ENCODE peak calls at places on chromosomes 3 and 15, in six cellular contexts. S, G, J, V, K and C are unnamed samples.
A peak's percentile ranks its signal among the peaks of the same experiment; 100 is the strongest.

GRCh38 chr3:175672119-175672689 is 813.1 kb downstream of the NAALADL2 start:
- DNase-seq in S (no peak), G (no peak), J (peak; percentile 63), V (no peak), K (no peak), C (peak; percentile 54)

GRCh38 chr3:178750639-178751038 is 214.4 kb downstream of the KCNMB2 start:
- DNase-seq in S (no peak), G (no peak), J (no peak), V (no peak), K (no peak), C (no peak)

GRCh38 chr3:126431103-126431534 is 36.4 kb downstream of the CFAP100 start:
- DNase-seq in S (peak; percentile 17), G (no peak), J (no peak), V (no peak), K (no peak), C (no peak)

GRCh38 chr3:48661501-48662139 is 1.1 kb downstream of the CELSR3 start:
- DNase-seq in S (peak; percentile 87), G (peak; percentile 86), J (peak; percentile 41), V (no peak), K (peak; percentile 59), C (peak; percentile 50)

GRCh38 chr3:49300595-49300994 is 23.6 kb upstream of the C3orf62 start:
- DNase-seq in S (no peak), G (no peak), J (no peak), V (no peak), K (no peak), C (no peak)

GRCh38 chr15:76976572-76977270 is 18.2 kb upstream of the PSTPIP1 start:
- DNase-seq in S (no peak), G (no peak), J (no peak), V (no peak), K (no peak), C (no peak)

GRCh38 chr15:82122754-82123400 is 77.1 kb upstream of the MEX3B start:
- DNase-seq in S (no peak), G (no peak), J (peak; percentile 99), V (no peak), K (no peak), C (peak; percentile 92)

GRCh38 chr3:17356581-17356980 is 385.9 kb downstream of the TBC1D5 start:
- DNase-seq in S (no peak), G (no peak), J (no peak), V (no peak), K (no peak), C (no peak)

GRCh38 chr15:66842710-66843441 is 140.8 kb downstream of the SMAD6 start:
- DNase-seq in S (no peak), G (no peak), J (peak; percentile 59), V (no peak), K (peak; percentile 68), C (peak; percentile 89)

GRCh38 chr3:134974621-134975020 is 179.6 kb downstream of the EPHB1 start:
- DNase-seq in S (no peak), G (no peak), J (no peak), V (no peak), K (no peak), C (no peak)

GRCh38 chr15:55250392-55250791 is 39.2 kb downstream of the RAB27A start:
- DNase-seq in S (no peak), G (no peak), J (peak; percentile 76), V (no peak), K (peak; percentile 42), C (peak; percentile 93)

GRCh38 chr3:172717493-172718088 is 6.7 kb upstream of the NCEH1 start:
- DNase-seq in S (no peak), G (no peak), J (no peak), V (no peak), K (no peak), C (no peak)

GRCh38 chr3:2511356-2511755 is 412.7 kb downstream of the CNTN4 start:
- DNase-seq in S (no peak), G (no peak), J (no peak), V (no peak), K (no peak), C (no peak)

GRCh38 chr3:54374214-54374855 is 252.0 kb downstream of the CACNA2D3 start:
- DNase-seq in S (peak; percentile 52), G (peak; percentile 12), J (no peak), V (no peak), K (no peak), C (no peak)

GRCh38 chr3:58387650-58388546 is 45.7 kb downstream of the PDHB start:
- DNase-seq in S (no peak), G (no peak), J (no peak), V (no peak), K (no peak), C (peak; percentile 14)

GRCh38 chr3:168061332-168061996 is 34.3 kb downstream of the GOLIM4 start:
- DNase-seq in S (no peak), G (no peak), J (no peak), V (no peak), K (no peak), C (no peak)

GRCh38 chr15:20351448-20351961 is 190.1 kb downstream of the GOLGA6L6 start:
- DNase-seq in S (peak; percentile 28), G (no peak), J (no peak), V (no peak), K (no peak), C (no peak)

GRCh38 chr15:41950505-41950904 is 21.9 kb downstream of the EHD4 start:
- DNase-seq in S (no peak), G (no peak), J (peak; percentile 43), V (no peak), K (no peak), C (peak; percentile 68)

GRCh38 chr3:68535782-68536181 is 396.6 kb downstream of the TAFA4 start:
- DNase-seq in S (no peak), G (no peak), J (no peak), V (no peak), K (no peak), C (no peak)

GRCh38 chr3:36891651-36892268 is 53.1 kb downstream of the TRANK1 start:
- DNase-seq in S (no peak), G (no peak), J (no peak), V (no peak), K (no peak), C (no peak)

GRCh38 chr15:42608110-42608531 is 32.7 kb downstream of the STARD9 start:
- DNase-seq in S (no peak), G (no peak), J (no peak), V (no peak), K (no peak), C (peak; percentile 45)

GRCh38 chr3:24680214-24680967 is 185.7 kb upstream of the THRB start:
- DNase-seq in S (peak; percentile 76), G (peak; percentile 59), J (no peak), V (no peak), K (peak; percentile 77), C (peak; percentile 58)

GRCh38 chr3:194300392-194300758 is 50.8 kb downstream of the CPN2 start:
- DNase-seq in S (peak; percentile 91), G (no peak), J (peak; percentile 39), V (peak; percentile 64), K (peak; percentile 71), C (peak; percentile 61)

GRCh38 chr3:96619475-96619874 is 194.9 kb upstream of the EPHA6 start:
- DNase-seq in S (no peak), G (no peak), J (no peak), V (no peak), K (no peak), C (no peak)

GRCh38 chr3:179720196-179720595 is 67.4 kb downstream of the USP13 start:
- DNase-seq in S (no peak), G (no peak), J (no peak), V (no peak), K (no peak), C (no peak)

GRCh38 chr3:120649735-120650705 is 32.0 kb downstream of the HGD start:
- DNase-seq in S (no peak), G (no peak), J (peak; percentile 34), V (no peak), K (no peak), C (no peak)

GRCh38 chr3:134201201-134202130 is 49.2 kb downstream of the RYK start:
- DNase-seq in S (no peak), G (no peak), J (peak; percentile 93), V (no peak), K (peak; percentile 25), C (peak; percentile 83)

GRCh38 chr15:69980311-69981059 is 117.2 kb downstream of the TLE3 start:
- DNase-seq in S (no peak), G (no peak), J (no peak), V (no peak), K (peak; percentile 31), C (no peak)

GRCh38 chr3:11385908-11386307 is 113.7 kb downstream of the ATG7 start:
- DNase-seq in S (no peak), G (no peak), J (peak; percentile 89), V (no peak), K (no peak), C (peak; percentile 34)

GRCh38 chr15:85580914-85581313 is 200.5 kb downstream of the AKAP13 start:
- DNase-seq in S (no peak), G (no peak), J (no peak), V (no peak), K (no peak), C (no peak)

GRCh38 chr3:78101363-78101762 is 1061.5 kb downstream of the ROBO2 start:
- DNase-seq in S (no peak), G (no peak), J (peak; percentile 74), V (no peak), K (no peak), C (peak; percentile 77)

GRCh38 chr3:60954049-60954448 is 297.2 kb downstream of the FHIT start:
- DNase-seq in S (no peak), G (no peak), J (no peak), V (no peak), K (no peak), C (peak; percentile 48)

GRCh38 chr15:79130535-79131130 is 40.1 kb upstream of the RASGRF1 start:
- DNase-seq in S (no peak), G (no peak), J (no peak), V (no peak), K (no peak), C (no peak)

GRCh38 chr3:131125684-131126083 is 99.0 kb downstream of the NEK11 start:
- DNase-seq in S (no peak), G (no peak), J (no peak), V (no peak), K (no peak), C (no peak)
- H3K14ac ChIP-seq in S (no peak overlapping the region), G (no peak overlapping the region), J (no peak overlapping the region), V (no peak overlapping the region), K (no peak overlapping the region), C (no peak overlapping the region)

GRCh38 chr3:46574881-46575576 is 8.9 kb upstream of the LRRC2 start:
- DNase-seq in S (peak; percentile 58), G (no peak), J (no peak), V (no peak), K (no peak), C (no peak)
- H4K8ac ChIP-seq in S (no peak overlapping the region), G (no peak overlapping the region), J (no peak overlapping the region), V (no peak overlapping the region), K (no peak overlapping the region), C (no peak overlapping the region)

GRCh38 chr3:28328188-28329151 is 20.1 kb upstream of the ZCWPW2 start:
- DNase-seq in S (no peak), G (peak; percentile 8), J (peak; percentile 33), V (no peak), K (no peak), C (peak; percentile 41)
- H3K14ac ChIP-seq in S (no peak overlapping the region), G (no peak overlapping the region), J (no peak overlapping the region), V (no peak overlapping the region), K (no peak overlapping the region), C (no peak overlapping the region)

DNA sequence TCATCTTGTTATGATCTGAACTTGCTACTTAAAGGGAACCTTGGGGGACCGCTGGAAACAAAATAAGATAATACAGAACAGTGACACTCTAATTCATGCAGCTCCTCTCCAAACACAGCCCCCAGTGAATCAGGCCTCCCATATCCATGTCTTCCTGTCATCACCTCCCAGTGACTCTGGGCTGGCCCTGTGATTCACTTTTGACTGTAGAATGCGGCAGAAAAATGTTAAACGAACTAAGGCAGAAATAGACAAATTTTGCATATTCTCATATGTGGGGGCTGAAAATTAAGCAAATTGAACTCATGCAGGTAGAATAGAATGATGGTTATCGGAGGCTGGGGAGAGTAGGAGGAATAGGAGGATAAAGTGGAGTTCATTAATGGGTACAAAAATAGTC is 20.2 kb upstream of the GADL1 start:
- DNase-seq in S (no peak), G (no peak), J (no peak), V (no peak), K (no peak), C (no peak)
- H4K8ac ChIP-seq in S (no peak overlapping the region), G (no peak overlapping the region), J (no peak overlapping the region), V (no peak overlapping the region), K (no peak overlapping the region), C (no peak overlapping the region)